ENCODE peak calls at places on chromosomes 6 and 20, in six cellular contexts. F is RPMI8226, G is hypothalamus, B is NCI-H1417, Q is left ventricle myocardium inferior, Y is fibroblast of the conjunctiva. O is an unnamed sample.
A peak's percentile ranks its signal among the peaks of the same experiment; 100 is the strongest.

GRCh38 chr6:22568854-22569253 is 512 bp upstream of the HDGFL1 start:
- DNase-seq in F (peak; percentile 17), G (no peak), B (no peak), Q (no peak), Y (no peak), O (no peak)

GRCh38 chr6:122800906-122801305 is 11.8 kb downstream of the SMPDL3A start:
- DNase-seq in F (no peak), G (no peak), B (no peak), Q (no peak), Y (no peak), O (no peak)

GRCh38 chr6:2432258-2432657 is 186.9 kb upstream of the GMDS start:
- DNase-seq in F (no peak), G (no peak), B (no peak), Q (no peak), Y (peak; percentile 72), O (no peak)

GRCh38 chr20:49526056-49526455 is 41.9 kb downstream of the PTGIS start:
- DNase-seq in F (no peak), G (no peak), B (no peak), Q (no peak), Y (no peak), O (no peak)

GRCh38 chr20:40542065-40542464 is 147.0 kb downstream of the MAFB start:
- DNase-seq in F (no peak), G (no peak), B (no peak), Q (no peak), Y (no peak), O (no peak)

GRCh38 chr6:20325641-20326421 is 75.8 kb upstream of the E2F3 start:
- DNase-seq in F (no peak), G (no peak), B (no peak), Q (no peak), Y (no peak), O (no peak)

GRCh38 chr6:111870054-111870750 is 3.0 kb downstream of the FYN start:
- DNase-seq in F (no peak), G (no peak), B (no peak), Q (no peak), Y (no peak), O (no peak)

GRCh38 chr6:38901802-38902522 is 146.6 kb upstream of the GLP1R start:
- DNase-seq in F (no peak), G (no peak), B (no peak), Q (no peak), Y (no peak), O (no peak)

GRCh38 chr20:4067600-4068261 is 52.4 kb upstream of the RNF24 start:
- DNase-seq in F (no peak), G (no peak), B (no peak), Q (no peak), Y (no peak), O (no peak)

GRCh38 chr6:42423244-42423643 is 28.5 kb downstream of the TRERF1 start:
- DNase-seq in F (no peak), G (no peak), B (no peak), Q (no peak), Y (no peak), O (no peak)

O was measured in D341Med.